ENCODE peak calls at places on chromosomes 13 and 19, in six cellular contexts. S, Z, C, W, Y and A are unnamed samples. For H3K4me1, the result is how much of the 10 kb centered on the place peaks cover.

GRCh38 chr19:27679399-27679798 is 1533.6 kb downstream of the UQCRFS1 start:
- DNase-seq in S (no peak), Z (no peak), C (no peak), W (peak), Y (no peak), A (no peak)

GRCh38 chr19:10269333-10270179 is 1.4 kb upstream of the ICAM1 start:
- DNase-seq in S (peak), Z (peak), C (peak), W (peak), Y (peak), A (peak)

GRCh38 chr13:107305178-107305577 is 737.2 kb upstream of the ARGLU1 start:
- DNase-seq in S (no peak), Z (no peak), C (no peak), W (no peak), Y (no peak), A (no peak)

GRCh38 chr19:6362351-6362801 is 1.0 kb downstream of the CLPP start:
- DNase-seq in S (peak), Z (no peak), C (no peak), W (no peak), Y (no peak), A (no peak)

GRCh38 chr19:10007366-10007765 is 2.9 kb downstream of the COL5A3 start:
- DNase-seq in S (no peak), Z (no peak), C (no peak), W (no peak), Y (no peak), A (peak)

GRCh38 chr13:84446972-84447700 is 564.9 kb upstream of the SLITRK1 start:
- DNase-seq in S (no peak), Z (no peak), C (peak), W (no peak), Y (no peak), A (no peak)

GRCh38 chr19:48466571-48467325 is 2.4 kb upstream of the CYTH2 start:
- DNase-seq in S (no peak), Z (no peak), C (peak), W (no peak), Y (no peak), A (no peak)

GRCh38 chr19:19026299-19026971 is 6.9 kb downstream of the SUGP2 start:
- DNase-seq in S (no peak), Z (no peak), C (no peak), W (no peak), Y (no peak), A (no peak)

GRCh38 chr19:38900816-38901215 is 1.0 kb downstream of the NFKBIB start:
- DNase-seq in S (no peak), Z (no peak), C (peak), W (no peak), Y (no peak), A (no peak)

GRCh38 chr13:41455725-41456419 is 1.5 kb upstream of the RGCC start:
- DNase-seq in S (no peak), Z (no peak), C (no peak), W (no peak), Y (peak), A (no peak)

GRCh38 chr19:47408156-47408938 is 11.0 kb downstream of the MEIS3 start:
- DNase-seq in S (no peak), Z (no peak), C (no peak), W (no peak), Y (no peak), A (no peak)

GRCh38 chr13:79810671-79811070 is 329.7 kb downstream of the NDFIP2 start:
- DNase-seq in S (no peak), Z (no peak), C (peak), W (no peak), Y (no peak), A (no peak)

GRCh38 chr13:40269086-40269485 is 397.4 kb downstream of the FOXO1 start:
- DNase-seq in S (no peak), Z (no peak), C (peak), W (no peak), Y (no peak), A (no peak)

GRCh38 chr13:97322740-97323342 is 100.7 kb downstream of the MBNL2 start:
- DNase-seq in S (no peak), Z (no peak), C (peak), W (no peak), Y (no peak), A (no peak)

GRCh38 chr13:107807306-107808073 is 407.8 kb downstream of the LIG4 start:
- DNase-seq in S (no peak), Z (no peak), C (peak), W (no peak), Y (no peak), A (no peak)

GRCh38 chr19:30602661-30603322 is 230.6 kb downstream of the ZNF536 start:
- DNase-seq in S (no peak), Z (no peak), C (no peak), W (no peak), Y (no peak), A (no peak)

GRCh38 chr13:75135325-75135825 is 346.6 kb downstream of the TBC1D4 start:
- DNase-seq in S (no peak), Z (no peak), C (peak), W (no peak), Y (no peak), A (no peak)

GRCh38 chr13:21616880-21617279 is 12.9 kb upstream of the MICU2 start:
- DNase-seq in S (no peak), Z (peak), C (no peak), W (no peak), Y (no peak), A (no peak)

GRCh38 chr13:66210677-66211076 is 1019.5 kb downstream of the PCDH9 start:
- DNase-seq in S (no peak), Z (no peak), C (peak), W (no peak), Y (peak), A (no peak)

GRCh38 chr19:45598267-45599011 is 3.6 kb downstream of the GPR4 start:
- DNase-seq in S (no peak), Z (no peak), C (peak), W (no peak), Y (no peak), A (no peak)

GRCh38 chr13:19681517-19681916 is 48.1 kb downstream of the MPHOSPH8 start:
- DNase-seq in S (no peak), Z (no peak), C (no peak), W (no peak), Y (no peak), A (no peak)

GRCh38 chr19:47541507-47541906 is 26.6 kb upstream of the NAPA start:
- DNase-seq in S (peak), Z (no peak), C (peak), W (no peak), Y (no peak), A (no peak)

GRCh38 chr13:37598572-37598971 is at the start of gene POSTN:
- DNase-seq in S (no peak), Z (no peak), C (peak), W (no peak), Y (no peak), A (no peak)

GRCh38 chr13:32548837-32549236 is 10.2 kb upstream of the N4BP2L2 start:
- DNase-seq in S (no peak), Z (no peak), C (peak), W (no peak), Y (no peak), A (no peak)

DNA sequence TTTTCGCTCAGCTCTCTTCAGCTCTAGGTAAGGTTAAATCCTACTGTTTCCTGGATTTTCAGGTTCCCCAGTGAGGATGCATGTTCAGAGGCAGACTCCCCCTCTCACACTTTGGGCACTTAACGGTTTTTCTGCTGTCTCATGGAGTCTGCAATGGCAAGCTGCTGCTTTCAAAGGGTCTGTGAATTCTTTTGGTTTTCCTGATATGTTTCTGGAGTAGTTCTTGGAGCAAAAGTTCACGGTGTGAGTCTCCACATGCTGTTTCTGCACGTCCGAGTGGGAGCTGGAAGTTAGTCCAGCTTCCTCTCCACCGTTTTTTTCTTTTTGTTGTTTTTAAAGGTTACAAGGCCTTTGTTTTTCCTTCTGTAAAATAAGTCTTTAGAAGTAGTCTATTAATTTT is 35.5 kb downstream of the DNAJC15 start:
- DNase-seq in S (no peak), Z (no peak), C (peak), W (no peak), Y (no peak), A (no peak)
- H3K27ac ChIP-seq in S (no peak), Z (peak), C (no peak), W (no peak), Y (peak), A (peak)

DNA sequence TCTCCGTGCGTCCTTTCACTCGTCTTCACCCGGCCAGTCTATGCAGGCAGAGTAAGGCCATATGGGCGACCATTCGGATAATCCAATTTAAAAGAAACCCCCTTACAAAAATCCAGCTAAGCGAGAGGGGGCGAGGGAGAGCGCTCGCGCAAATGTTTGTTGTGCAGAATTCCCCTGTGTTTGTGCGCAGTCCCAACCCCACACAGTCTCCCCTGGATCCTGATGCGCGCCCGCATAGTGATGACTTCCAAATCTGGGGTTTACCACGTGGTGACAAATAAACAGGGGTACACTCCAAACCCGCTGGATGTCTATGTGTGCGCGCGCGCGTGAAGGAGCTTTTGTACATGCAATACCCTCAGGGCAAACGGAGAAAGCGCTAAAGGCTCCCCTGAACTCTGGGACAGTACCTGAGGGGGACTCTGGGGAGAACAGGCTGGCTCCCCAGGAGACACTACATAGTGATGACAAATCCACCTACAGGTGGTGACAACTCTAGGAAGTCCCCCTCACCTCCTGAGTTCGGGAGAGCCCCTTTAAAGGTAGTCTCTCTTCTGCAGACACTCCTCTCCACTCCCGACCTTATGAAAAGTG is 8.5 kb downstream of the SOX21 start:
- DNase-seq in S (no peak), Z (no peak), C (no peak), W (no peak), Y (no peak), A (no peak)
- H3K4me3 ChIP-seq in S (no peak), Z (no peak), C (no peak), W (no peak), Y (no peak), A (no peak)

GRCh38 chr19:11377237-11377636 is 2.8 kb downstream of the SWSAP1 start:
- DNase-seq in S (no peak), Z (no peak), C (peak), W (no peak), Y (no peak), A (no peak)
- H3K4me1 ChIP-seq in S (under half), Z (under half), C (under half), W (half or more), Y (under half), A (under half)

GRCh38 chr13:99307247-99307646 is at the start of gene GPR183:
- DNase-seq in S (no peak), Z (no peak), C (no peak), W (no peak), Y (no peak), A (no peak)

GRCh38 chr13:99311137-99311536 is 3.9 kb upstream of the GPR183 start:
- DNase-seq in S (no peak), Z (no peak), C (no peak), W (no peak), Y (no peak), A (no peak)

GRCh38 chr13:99307648-99308339 is 595 bp upstream of the GPR183 start:
- DNase-seq in S (peak), Z (no peak), C (peak), W (peak), Y (peak), A (peak)

GRCh38 chr13:99310382-99311031 is 3.3 kb upstream of the GPR183 start:
- DNase-seq in S (no peak), Z (no peak), C (peak), W (no peak), Y (no peak), A (no peak)

DNA sequence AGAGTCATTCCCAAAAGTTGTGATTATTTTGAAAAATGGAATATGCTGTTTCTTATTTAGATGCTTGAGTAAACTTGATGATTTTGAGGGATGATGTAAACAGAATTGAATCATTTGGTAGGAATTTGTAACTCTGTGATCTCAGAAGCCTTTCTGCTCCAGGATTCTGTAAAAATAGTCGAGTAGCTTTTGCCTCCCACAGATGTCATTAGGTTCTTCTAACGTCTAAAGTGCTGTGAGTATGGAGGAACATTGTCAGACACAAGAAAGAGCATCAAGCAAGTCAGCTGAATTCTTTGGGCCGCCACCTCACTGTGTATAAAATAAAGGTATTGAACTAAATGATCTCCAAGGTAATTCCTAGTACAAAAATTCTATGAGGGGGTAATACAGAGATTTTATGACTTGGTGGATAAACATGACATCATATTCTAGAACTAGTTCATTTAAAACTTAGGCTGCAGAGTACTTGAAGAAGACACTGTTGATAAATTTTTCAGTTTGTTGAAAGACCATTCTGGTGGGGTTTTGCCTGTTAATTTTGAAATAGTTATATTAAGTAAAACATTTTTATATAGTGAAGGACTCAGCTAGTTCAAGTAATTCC is 1.4 kb upstream of the GPR183 start:
- DNase-seq in S (no peak), Z (no peak), C (peak), W (no peak), Y (no peak), A (no peak)
- H3K27ac ChIP-seq in S (no peak), Z (no peak), C (peak), W (peak), Y (no peak), A (no peak)

DNA sequence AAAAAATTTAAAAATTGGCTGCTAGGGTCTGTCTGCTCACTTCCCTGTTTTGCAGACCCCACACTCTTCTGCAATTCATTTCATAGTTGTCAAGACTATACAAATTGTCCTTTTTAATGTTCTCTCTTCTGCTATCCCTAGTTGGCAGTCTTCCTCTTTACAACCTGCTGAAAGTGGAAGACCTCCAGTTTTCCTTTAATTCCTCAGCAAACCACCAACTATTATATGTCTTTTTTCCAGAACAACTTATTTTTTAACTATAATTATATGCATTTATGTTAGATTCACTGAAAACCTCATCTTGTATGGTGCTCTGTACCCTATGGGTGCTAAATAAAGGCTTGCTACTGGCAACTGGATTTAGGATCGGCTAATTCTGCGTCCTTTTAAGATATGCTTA is 1.1 kb upstream of the PHF11 start:
- DNase-seq in S (no peak), Z (no peak), C (no peak), W (no peak), Y (no peak), A (no peak)
- H3K4me3 ChIP-seq in S (no peak), Z (peak), C (no peak), W (peak), Y (peak), A (peak)

DNA sequence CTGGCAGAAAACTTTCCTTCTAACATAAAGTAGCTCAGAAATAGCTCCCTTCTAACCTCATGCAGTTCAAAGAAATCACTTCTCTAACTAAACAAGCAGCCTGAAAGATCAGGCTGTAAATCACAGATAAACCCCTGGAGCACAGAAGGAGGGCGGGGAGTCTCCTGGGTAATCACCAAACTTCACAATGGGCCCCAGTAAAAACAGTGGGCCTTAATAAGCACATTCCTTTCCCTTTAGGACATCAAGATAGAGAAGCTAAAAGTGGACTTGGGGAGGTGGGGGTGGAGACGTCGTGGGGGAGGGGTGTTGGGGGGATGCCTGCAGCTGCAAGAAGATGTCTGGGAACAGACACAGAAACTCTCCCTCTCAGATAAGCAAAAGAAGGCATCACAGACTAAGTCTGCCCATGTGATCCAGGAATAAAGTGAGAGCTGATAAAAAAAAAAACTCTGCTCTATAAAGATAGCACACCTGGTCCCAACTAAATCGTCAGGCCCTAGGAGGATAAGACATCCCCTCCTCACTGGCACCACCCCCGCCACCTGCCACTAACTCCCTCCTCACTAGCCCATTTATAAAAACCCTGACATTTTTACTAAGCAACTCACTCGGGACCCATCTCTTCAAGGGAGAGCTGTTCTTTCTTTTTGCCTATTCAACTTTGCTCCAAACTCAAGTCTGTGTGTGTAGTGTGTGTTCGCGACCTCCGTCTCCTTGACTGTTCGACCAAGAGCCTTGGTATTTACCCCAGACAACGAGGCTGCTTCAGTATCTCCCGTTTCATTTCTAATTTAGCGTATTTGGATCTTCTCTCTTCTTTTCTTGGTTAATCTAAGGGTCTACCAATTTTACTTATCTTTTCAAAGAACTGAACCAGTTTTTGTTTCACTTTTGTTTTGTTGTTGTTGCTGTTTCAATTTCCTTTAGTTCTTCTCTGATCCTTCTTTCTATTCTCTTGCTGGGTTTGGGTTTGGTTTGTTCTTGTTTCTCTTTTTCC is 31.7 kb downstream of the DNAJC15 start:
- DNase-seq in S (no peak), Z (peak), C (peak), W (no peak), Y (no peak), A (peak)
- H3K4me1 ChIP-seq in S (under half), Z (under half), C (under half), W (under half), Y (under half), A (half or more)